ENCODE peak calls at places on chromosome 3, in six cellular contexts. D is left cardiac atrium, E is amniotic stem cell, X is GM23248, Y is sciatic nerve, J is renal cortical epithelial cell. P is an unnamed sample.

GRCh38 chr3:10974131-10974530 is 18.4 kb upstream of the SLC6A1 start:
- DNase-seq in E (no peak), D (no peak), J (no peak), Y (no peak), X (no peak), P (no peak)

GRCh38 chr3:59660852-59661624 is 611.2 kb upstream of the CFAP20DC start:
- DNase-seq in Y (no peak), J (no peak), X (no peak), D (no peak), E (no peak), P (no peak)

GRCh38 chr3:46067401-46067800 is 40.1 kb upstream of the XCR1 start:
- DNase-seq in E (no peak), J (peak), X (no peak), D (no peak), Y (no peak), P (no peak)

GRCh38 chr3:135057996-135058395 is 262.9 kb downstream of the EPHB1 start:
- DNase-seq in J (no peak), Y (no peak), D (no peak), X (no peak), E (no peak), P (no peak)

GRCh38 chr3:56468184-56469106 is at the start of gene ERC2:
- DNase-seq in X (peak), J (peak), D (peak), Y (peak), E (no peak), P (no peak)

GRCh38 chr3:5205165-5205941 is 17.8 kb downstream of the EDEM1 start:
- DNase-seq in E (no peak), J (no peak), D (no peak), X (peak), Y (no peak), P (no peak)

GRCh38 chr3:188979236-188979635 is 192.5 kb upstream of the TPRG1 start:
- DNase-seq in E (no peak), D (no peak), J (no peak), Y (no peak), X (no peak), P (no peak)

GRCh38 chr3:50392101-50392715 is 32.9 kb upstream of the TMEM115 start:
- DNase-seq in Y (no peak), E (no peak), X (no peak), D (no peak), J (no peak), P (no peak)

GRCh38 chr3:151309566-151309965 is 7.1 kb downstream of the GPR87 start:
- DNase-seq in X (no peak), E (no peak), Y (no peak), D (no peak), J (no peak), P (no peak)

GRCh38 chr3:166473501-166473900 is 636.3 kb upstream of the BCHE start:
- DNase-seq in X (no peak), Y (no peak), D (no peak), J (no peak), E (no peak), P (no peak)

GRCh38 chr3:193680220-193680619 is 87.2 kb downstream of the OPA1 start:
- DNase-seq in Y (no peak), J (peak), D (no peak), X (peak), E (no peak), P (no peak)

GRCh38 chr3:187314176-187314575 is 22.6 kb upstream of the MASP1 start:
- DNase-seq in X (peak), E (no peak), J (no peak), Y (no peak), D (no peak), P (no peak)

GRCh38 chr3:4994823-4995499 is 15.7 kb downstream of the BHLHE40 start:
- DNase-seq in D (peak), E (peak), J (peak), X (peak), Y (peak), P (no peak)

GRCh38 chr3:45064512-45065372 is 38.6 kb downstream of the CLEC3B start:
- DNase-seq in Y (no peak), D (no peak), X (peak), J (peak), E (no peak), P (peak)

GRCh38 chr3:89699771-89700170 is 592.4 kb downstream of the EPHA3 start:
- DNase-seq in D (no peak), E (no peak), Y (no peak), J (no peak), X (no peak), P (no peak)

GRCh38 chr3:102353804-102354203 is 81.0 kb upstream of the ZPLD1 start:
- DNase-seq in X (no peak), J (no peak), D (no peak), Y (no peak), E (no peak), P (no peak)

GRCh38 chr3:43581343-43581742 is 40.5 kb downstream of the ANO10 start:
- DNase-seq in Y (no peak), X (peak), D (no peak), J (no peak), E (peak), P (no peak)

P was measured in activated T-helper 2 cell treated with anti-CD3 and anti-CD28 coated beads, Interferon-gamma antibody, Interleukin-2, Interleukin-4, amounts not matched to agents 10 μg/mL and 5 μg/mL and 100 μg/mL, durations not matched to agents 14 hours and 24 hours and 36 hours.